ENCODE peak calls at places on chromosome 13, in five cellular contexts. I is neural progenitor cell; R is CD8-positive, alpha-beta T cell; H is lower lobe of right lung; G is OCI-LY7. C is an unnamed sample.

GRCh38 chr13:74444877-74445479 is 310.8 kb upstream of the KLF12 start:
- DNase-seq in I (no peak), R (no peak), H (no peak), G (no peak), C (no peak)

GRCh38 chr13:20182231-20182846 is 10.4 kb downstream of the GJB2 start:
- DNase-seq in I (peak; percentile 81), R (peak; percentile 53), H (no peak), G (peak; percentile 73), C (peak; percentile 18)

GRCh38 chr13:79560954-79561353 is 80.0 kb downstream of the NDFIP2 start:
- DNase-seq in I (no peak), R (no peak), H (no peak), G (no peak), C (no peak)

GRCh38 chr13:35484384-35484783 is 7.9 kb upstream of the MAB21L1 start:
- DNase-seq in I (no peak), R (no peak), H (no peak), G (no peak), C (no peak)

GRCh38 chr13:77918391-77919261 is at the start of gene EDNRB:
- DNase-seq in I (peak; percentile 58), R (no peak), H (peak; percentile 62), G (no peak), C (peak; percentile 49)

GRCh38 chr13:31468114-31468902 is 268.5 kb downstream of the B3GLCT start:
- DNase-seq in I (no peak), R (no peak), H (no peak), G (no peak), C (no peak)

GRCh38 chr13:52104624-52105023 is 24.2 kb downstream of the NEK5 start:
- DNase-seq in I (no peak), R (no peak), H (no peak), G (no peak), C (no peak)

GRCh38 chr13:60229708-60230272 is 66.1 kb upstream of the DIAPH3 start:
- DNase-seq in I (no peak), R (no peak), H (no peak), G (no peak), C (no peak)

GRCh38 chr13:92103673-92104296 is 705.4 kb downstream of the GPC5 start:
- DNase-seq in I (no peak), R (no peak), H (no peak), G (no peak), C (no peak)

GRCh38 chr13:23741879-23742510 is 147.2 kb downstream of the MIPEP start:
- DNase-seq in I (peak; percentile 68), R (no peak), H (no peak), G (peak; percentile 29), C (no peak)

GRCh38 chr13:51848674-51849073 is 3.7 kb upstream of the TMEM272 start:
- DNase-seq in I (no peak), R (no peak), H (no peak), G (no peak), C (no peak)

GRCh38 chr13:92097337-92097903 is 699.0 kb downstream of the GPC5 start:
- DNase-seq in I (no peak), R (no peak), H (no peak), G (no peak), C (no peak)

GRCh38 chr13:51717786-51718398 is 86.1 kb downstream of the DHRS12 start:
- DNase-seq in I (no peak), R (no peak), H (no peak), G (no peak), C (no peak)

GRCh38 chr13:64997438-64997837 is 2232.7 kb downstream of the PCDH9 start:
- DNase-seq in I (no peak), R (no peak), H (no peak), G (no peak), C (no peak)

GRCh38 chr13:41268764-41269163 is 5.4 kb upstream of the MTRF1 start:
- DNase-seq in I (peak; percentile 59), R (no peak), H (no peak), G (peak; percentile 78), C (no peak)

DNA sequence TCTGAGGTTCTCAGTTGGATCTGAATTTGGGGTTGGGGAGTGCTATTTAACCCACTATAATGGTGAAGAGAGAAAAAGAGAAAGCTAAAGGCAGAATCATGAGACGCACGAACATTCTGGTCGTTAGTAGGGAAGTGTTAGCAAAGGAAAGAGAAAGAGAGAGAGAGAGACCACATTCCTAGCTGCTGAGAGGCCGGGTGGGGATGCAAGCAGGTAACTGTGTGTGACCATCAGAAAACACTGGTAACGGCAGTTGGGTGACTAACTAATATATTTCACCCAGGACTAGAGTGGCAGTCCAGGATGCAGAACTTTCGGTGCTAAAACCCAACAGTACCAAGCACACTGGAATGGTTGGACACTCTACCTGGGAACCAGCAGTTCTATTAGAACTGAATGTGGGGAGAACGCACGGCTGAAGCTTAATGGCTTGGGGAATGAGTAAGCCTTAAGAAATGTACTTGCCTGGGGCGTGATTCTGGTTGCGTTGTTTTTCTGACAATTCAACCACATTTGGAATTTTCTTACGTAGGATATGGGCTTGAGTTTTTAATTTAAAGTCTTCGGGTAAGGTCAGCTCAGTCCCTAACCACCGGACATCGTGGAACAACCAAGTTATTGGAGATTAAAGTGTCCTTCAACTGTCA is 130.2 kb downstream of the DNAJC15 start:
- DNase-seq in I (no peak), R (no peak), H (no peak), G (no peak), C (no peak)
- H3K27ac ChIP-seq in I (no peak overlapping the region), R (no peak overlapping the region), H (no peak overlapping the region), G (no peak overlapping the region), C (no peak overlapping the region)

GRCh38 chr13:46182491-46182877 is 507 bp upstream of the LCP1 start:
- DNase-seq in I (no peak), R (no peak), H (no peak), G (no peak), C (no peak)
- H3K27ac ChIP-seq in I (no peak overlapping the region), R (peak overlapping the region; percentile 81), H (peak overlapping the region; percentile 75), G (peak overlapping the region; percentile 92), C (no peak overlapping the region)

DNA sequence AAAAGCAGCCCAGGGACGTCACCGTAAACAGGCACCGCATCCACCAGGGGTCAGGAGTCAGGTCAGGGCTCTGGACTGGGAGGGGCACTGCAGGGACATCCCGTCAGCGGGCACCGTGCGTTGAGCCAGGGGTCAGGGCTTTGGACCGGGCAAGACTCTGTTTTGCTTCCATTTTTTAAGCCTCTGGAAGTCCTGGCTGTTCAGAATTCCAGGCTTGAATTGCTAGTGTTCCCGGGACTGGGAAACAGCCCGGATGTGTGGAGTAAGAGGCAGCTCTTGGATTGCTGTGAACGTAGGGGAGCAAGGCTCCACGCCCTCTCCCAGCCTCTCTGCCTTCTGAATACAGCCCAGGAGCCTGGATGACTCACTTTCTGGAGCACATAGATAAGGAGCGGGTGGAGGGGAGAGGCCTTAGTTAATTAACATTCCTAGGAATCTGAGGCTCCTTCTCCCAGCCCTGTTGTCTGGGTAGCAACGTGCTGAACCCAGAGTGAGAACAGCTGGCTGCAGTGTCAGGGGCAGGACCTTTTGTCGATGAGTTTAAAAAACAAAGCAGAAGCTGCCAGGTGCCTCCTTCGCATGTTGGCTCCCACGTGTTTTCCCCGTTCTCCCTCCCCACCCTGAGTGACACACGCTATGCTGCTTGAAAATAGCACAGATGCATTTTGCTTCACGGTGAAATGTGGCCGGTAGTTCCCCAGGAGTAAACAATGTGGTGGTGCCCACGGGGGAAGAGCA is 21.9 kb downstream of the ATP11A start:
- DNase-seq in I (peak; percentile 95), R (no peak), H (peak; percentile 84), G (no peak), C (peak; percentile 73)
- H3K27ac ChIP-seq in I (peak overlapping the region; percentile 96), R (no peak overlapping the region), H (peak overlapping the region; percentile 76), G (no peak overlapping the region), C (peak overlapping the region; percentile 88)

GRCh38 chr13:99085846-99086148 is 107.9 kb upstream of the DOCK9 start:
- DNase-seq in I (no peak), R (no peak), H (no peak), G (no peak), C (no peak)
- H3K27ac ChIP-seq in I (no peak overlapping the region), R (peak overlapping the region; percentile 65), H (peak overlapping the region; percentile 71), G (peak overlapping the region; percentile 41), C (no peak overlapping the region)

GRCh38 chr13:113969973-113970611 is 3.8 kb downstream of the C13orf46 start:
- DNase-seq in I (no peak), R (no peak), H (peak; percentile 88), G (no peak), C (no peak)
- H3K27ac ChIP-seq in I (no peak overlapping the region), R (no peak overlapping the region), H (peak overlapping the region; percentile 76), G (no peak overlapping the region), C (no peak overlapping the region)

DNA sequence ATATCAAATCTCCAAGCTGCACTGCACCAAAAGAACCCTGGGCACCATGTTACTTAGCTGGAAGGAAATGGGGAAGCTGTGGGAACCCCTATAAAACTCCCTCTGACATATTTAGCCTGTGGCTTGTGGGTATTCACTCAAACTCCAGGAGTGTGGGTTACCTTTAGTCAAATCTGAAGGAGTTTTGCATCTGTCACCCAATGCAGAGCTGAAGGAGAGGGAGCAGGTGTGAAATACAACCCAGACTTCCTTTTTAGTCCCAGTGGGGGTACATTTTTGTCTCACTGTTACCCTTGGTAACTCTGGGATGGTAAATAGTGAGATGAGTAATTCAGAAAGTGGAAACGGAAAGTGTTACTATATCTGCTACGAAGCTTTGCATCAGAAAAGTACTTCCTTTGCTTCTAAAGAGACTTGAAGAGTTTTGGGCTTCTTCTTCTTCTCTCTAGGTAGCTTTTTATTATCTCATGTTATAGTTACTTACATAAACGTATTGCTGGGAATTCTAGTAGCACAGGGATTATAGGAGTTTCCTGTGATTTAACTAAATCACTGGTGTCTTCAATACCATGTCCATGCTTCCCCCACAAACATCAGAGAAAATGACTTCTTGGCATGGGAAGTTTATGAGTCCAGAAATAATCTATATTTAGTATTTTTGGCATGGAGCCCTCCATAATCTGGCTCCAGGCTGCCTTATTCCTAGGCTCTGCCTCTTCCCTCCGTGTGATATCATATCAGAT is 105.9 kb downstream of the AKAP11 start:
- DNase-seq in I (no peak), R (no peak), H (no peak), G (peak; percentile 73), C (no peak)
- H3K27ac ChIP-seq in I (no peak overlapping the region), R (no peak overlapping the region), H (no peak overlapping the region), G (peak overlapping the region; percentile 7), C (no peak overlapping the region)

GRCh38 chr13:93226623-93227279 is at the start of gene GPC6:
- DNase-seq in I (peak; percentile 84), R (no peak), H (no peak), G (no peak), C (peak; percentile 55)

GRCh38 chr13:93227280-93227905 is 786 bp downstream of the GPC6 start:
- DNase-seq in I (peak; percentile 75), R (no peak), H (peak; percentile 35), G (no peak), C (peak; percentile 28)

GRCh38 chr13:93225610-93226009 is 997 bp upstream of the GPC6 start:
- DNase-seq in I (no peak), R (no peak), H (no peak), G (no peak), C (no peak)

GRCh38 chr13:93224545-93224944 is 2.1 kb upstream of the GPC6 start:
- DNase-seq in I (peak; percentile 67), R (no peak), H (no peak), G (no peak), C (no peak)

DNA sequence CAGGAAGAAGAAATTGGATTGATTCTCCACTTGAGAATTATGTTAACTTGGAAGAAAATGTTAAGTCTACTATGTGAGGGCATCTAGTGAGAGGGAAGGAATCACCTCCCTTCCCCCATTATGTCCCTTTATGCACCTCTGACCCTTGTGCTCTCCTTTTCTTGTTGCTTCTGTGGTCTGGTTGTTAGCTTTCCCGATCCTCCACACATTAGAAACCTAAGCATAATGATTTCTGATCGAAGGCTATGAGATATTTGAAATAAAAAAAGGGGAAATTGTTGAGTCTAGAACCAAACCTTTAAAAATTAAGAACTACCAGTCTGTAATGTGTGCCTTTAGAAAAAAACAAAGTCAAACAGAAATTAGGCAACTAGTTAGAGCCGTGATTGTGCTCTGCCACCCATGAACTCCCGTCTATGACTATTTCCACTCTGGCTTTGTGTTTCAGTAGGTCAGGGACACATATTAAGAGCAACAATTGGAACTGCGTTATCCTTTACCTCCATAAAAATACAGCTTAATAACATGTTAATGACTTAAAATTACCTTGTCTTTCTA is 463 bp upstream of the GPC6 start:
- DNase-seq in I (no peak), R (no peak), H (no peak), G (no peak), C (no peak)
- H3K27ac ChIP-seq in I (no peak overlapping the region), R (no peak overlapping the region), H (no peak overlapping the region), G (no peak overlapping the region), C (peak overlapping the region; percentile 68)

C was measured in caudate nucleus.